ENCODE peak calls at places on chromosomes 2 and 18, in ten cellular contexts. Y is SK-N-SH, H is transverse colon, N is sigmoid colon, Q is suprapubic skin, E is tibial nerve, F is HepG2, O is GM12878, Z is stomach, T is esophagus muscularis mucosa. B is an unnamed sample. For H3K27me3, the result is how much of the 10 kb centered on the place peaks cover.

GRCh38 chr2:137155351-137156104 is 390.2 kb downstream of the THSD7B start:
- DNase-seq in Y (no peak), H (no peak), N (no peak), Q (no peak), E (no peak), F (no peak), O (no peak), Z (no peak), T (no peak), B (no peak)

GRCh38 chr18:24968233-24968775 is 383.7 kb downstream of the ZNF521 start:
- DNase-seq in Y (no peak), H (no peak), N (no peak), Q (no peak), E (no peak), F (no peak), O (no peak), Z (no peak), T (no peak), B (no peak)

GRCh38 chr2:207254526-207255464 is 89.0 kb upstream of the KLF7 start:
- DNase-seq in Y (no peak), H (no peak), N (no peak), Q (no peak), E (no peak), F (no peak), O (no peak), Z (no peak), T (no peak), B (no peak)

GRCh38 chr2:1407950-1408695 is 5.1 kb upstream of the TPO start:
- DNase-seq in Y (no peak), H (no peak), N (no peak), Q (no peak), E (no peak), F (no peak), O (no peak), Z (no peak), T (no peak), B (no peak)

GRCh38 chr2:169118060-169118459 is 48.7 kb downstream of the DHRS9 start:
- DNase-seq in Y (no peak), H (no peak), N (no peak), Q (no peak), E (no peak), F (no peak), O (no peak), Z (no peak), T (no peak), B (no peak)

GRCh38 chr2:40872580-40872979 is 420.7 kb upstream of the SLC8A1 start:
- DNase-seq in Y (no peak), H (no peak), N (no peak), Q (no peak), E (no peak), F (no peak), O (no peak), Z (no peak), T (no peak), B (no peak)

GRCh38 chr2:222875482-222875881 is 14.6 kb downstream of the ACSL3 start:
- DNase-seq in Y (no peak), H (no peak), N (no peak), Q (no peak), E (no peak), F (no peak), O (no peak), Z (no peak), T (no peak), B (no peak)

GRCh38 chr2:23037596-23037995 is 347.4 kb upstream of the KLHL29 start:
- DNase-seq in Y (no peak), H (no peak), N (no peak), Q (no peak), E (no peak), F (no peak), O (no peak), Z (no peak), T (no peak), B (no peak)

GRCh38 chr2:84904151-84904550 is 1.3 kb upstream of the TMSB10 start:
- DNase-seq in Y (no peak), H (no peak), N (no peak), Q (no peak), E (no peak), F (no peak), O (no peak), Z (no peak), T (no peak), B (no peak)

GRCh38 chr2:176612736-176613135 is 343.5 kb downstream of the MTX2 start:
- DNase-seq in Y (no peak), H (no peak), N (no peak), Q (no peak), E (no peak), F (no peak), O (no peak), Z (no peak), T (no peak), B (no peak)

GRCh38 chr2:105809099-105809473 is 64.4 kb downstream of the NCK2 start:
- DNase-seq in Y (no peak), H (no peak), N (no peak), Q (no peak), E (no peak), F (no peak), O (no peak), Z (no peak), T (peak), B (no peak)

GRCh38 chr2:60555066-60555793 is 1.8 kb upstream of the BCL11A start:
- DNase-seq in Y (peak), H (peak), N (peak), Q (no peak), E (no peak), F (peak), O (no peak), Z (peak), T (no peak), B (peak)

GRCh38 chr2:106882658-106883057 is 3.3 kb downstream of the ST6GAL2 start:
- DNase-seq in Y (peak), H (no peak), N (no peak), Q (no peak), E (no peak), F (no peak), O (no peak), Z (no peak), T (no peak), B (no peak)

GRCh38 chr2:200590090-200590489 is 4.3 kb downstream of the AOX1 start:
- DNase-seq in Y (no peak), H (no peak), N (peak), Q (peak), E (peak), F (no peak), O (no peak), Z (no peak), T (no peak), B (no peak)

GRCh38 chr2:56266761-56267411 is 83.1 kb downstream of the CCDC85A start:
- DNase-seq in Y (no peak), H (no peak), N (no peak), Q (no peak), E (no peak), F (no peak), O (no peak), Z (no peak), T (no peak), B (no peak)

GRCh38 chr2:218074031-218074430 is 5.0 kb downstream of the RUFY4 start:
- DNase-seq in Y (no peak), H (peak), N (no peak), Q (no peak), E (no peak), F (peak), O (no peak), Z (peak), T (peak), B (no peak)

GRCh38 chr2:173271825-173272224 is 82.8 kb upstream of the CDCA7 start:
- DNase-seq in Y (no peak), H (no peak), N (no peak), Q (no peak), E (no peak), F (no peak), O (no peak), Z (no peak), T (no peak), B (no peak)

GRCh38 chr18:74982946-74983635 is 225.8 kb downstream of the PTGR3 start:
- DNase-seq in Y (no peak), H (no peak), N (no peak), Q (no peak), E (no peak), F (no peak), O (no peak), Z (no peak), T (no peak), B (no peak)

GRCh38 chr2:159516241-159516758 is 100.0 kb downstream of the BAZ2B start:
- DNase-seq in Y (peak), H (peak), N (no peak), Q (no peak), E (no peak), F (peak), O (peak), Z (no peak), T (no peak), B (no peak)

GRCh38 chr2:120920438-120920814 is 184.8 kb downstream of the GLI2 start:
- DNase-seq in Y (no peak), H (no peak), N (no peak), Q (no peak), E (no peak), F (no peak), O (no peak), Z (no peak), T (no peak), B (no peak)

GRCh38 chr2:157692768-157693167 is 64.1 kb upstream of the ACVR1C start:
- DNase-seq in Y (no peak), H (no peak), N (no peak), Q (no peak), E (no peak), F (no peak), O (no peak), Z (no peak), T (no peak), B (no peak)
- TF ChIP-seq EP300 in Y (no peak), H (no peak), N (no peak), Q (no peak), E (no peak), F (no peak), O (no peak), Z (no peak), T (no peak), B (no peak)

GRCh38 chr2:20594048-20594750 is 56.7 kb downstream of the HS1BP3 start:
- DNase-seq in Y (no peak), H (peak), N (peak), Q (no peak), E (no peak), F (no peak), O (no peak), Z (peak), T (no peak), B (peak)
- H3K27me3 ChIP-seq in Y (under half), H (under half), N (under half), Q (under half), E (under half), F (under half), O (under half), Z (under half), T (under half), B (under half)

DNA sequence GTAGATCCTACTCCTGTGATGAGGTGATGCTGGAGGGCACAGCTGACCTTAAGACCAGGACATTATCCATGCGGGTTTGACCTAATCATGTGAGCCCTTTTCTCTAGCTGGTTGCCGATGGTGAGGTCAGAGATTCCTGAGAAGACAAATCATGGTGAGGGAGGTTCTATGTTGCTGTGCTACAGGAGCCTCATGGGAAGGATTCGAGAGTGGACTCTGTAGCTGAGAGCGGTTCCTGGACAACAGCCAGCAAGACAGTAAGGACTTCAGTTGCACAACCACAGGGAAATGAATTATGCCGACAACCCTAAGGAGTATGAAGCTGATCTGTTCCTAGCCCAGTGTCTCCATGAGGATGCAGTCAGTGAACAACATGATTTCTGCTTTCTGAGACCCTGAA is 80.4 kb downstream of the EPB41L3 start:
- DNase-seq in Y (no peak), H (peak), N (peak), Q (peak), E (peak), F (no peak), O (no peak), Z (no peak), T (no peak), B (no peak)
- TF ChIP-seq EP300 in Y (no peak), H (no peak), N (no peak), Q (no peak), E (peak), F (no peak), O (no peak), Z (no peak), T (no peak), B (no peak)

DNA sequence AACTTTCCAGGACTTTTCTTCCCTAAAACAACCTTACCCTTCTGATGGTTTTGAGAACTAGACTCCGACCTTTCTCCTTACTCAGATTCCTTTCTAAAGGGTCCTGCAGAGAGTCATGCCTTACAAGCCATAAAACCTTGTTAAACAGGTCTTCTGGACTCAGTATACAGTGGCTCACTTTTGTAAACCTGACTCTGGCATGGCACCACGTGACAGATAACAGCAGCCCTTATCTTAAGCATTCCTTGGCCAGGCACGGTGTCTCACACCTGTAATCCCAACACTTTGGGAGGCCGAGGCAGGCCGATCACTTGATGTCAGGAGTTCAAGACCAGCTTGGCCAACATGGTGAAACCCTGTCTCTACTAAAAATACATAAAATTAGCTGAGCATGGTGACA is 253.2 kb upstream of the RAB6C start:
- DNase-seq in Y (no peak), H (no peak), N (no peak), Q (no peak), E (no peak), F (no peak), O (no peak), Z (no peak), T (peak), B (no peak)
- H3K27me3 ChIP-seq in Y (under half), H (under half), N (under half), Q (under half), E (under half), F (under half), O (under half), Z (under half), T (under half), B (under half)

B was measured in ovary.